ENCODE peak calls at places on chromosomes 6 and 20, in five cellular contexts. O is NCI-H187, Y is left colon, G is kidney epithelial cell, S is COLO829. W is an unnamed sample.

GRCh38 chr20:56731496-56731895 is 102.4 kb downstream of the TFAP2C start:
- DNase-seq in O (no peak), Y (no peak), G (no peak), S (no peak), W (no peak)

GRCh38 chr6:130188207-130188899 is 34.4 kb downstream of the SAMD3 start:
- DNase-seq in O (no peak), Y (no peak), G (no peak), S (no peak), W (no peak)

GRCh38 chr20:51569815-51570741 is 27.6 kb upstream of the NFATC2 start:
- DNase-seq in O (no peak), Y (no peak), G (no peak), S (peak), W (no peak)

GRCh38 chr20:43123180-43123579 is 66.5 kb downstream of the PTPRT start:
- DNase-seq in O (no peak), Y (no peak), G (no peak), S (no peak), W (no peak)

GRCh38 chr20:62381202-62381797 is 5.6 kb upstream of the RPS21 start:
- DNase-seq in O (no peak), Y (no peak), G (no peak), S (no peak), W (no peak)

GRCh38 chr6:16511048-16511660 is 250.1 kb downstream of the ATXN1 start:
- DNase-seq in O (no peak), Y (no peak), G (no peak), S (peak), W (no peak)

GRCh38 chr6:85364354-85364753 is 85.5 kb upstream of the NT5E start:
- DNase-seq in O (no peak), Y (no peak), G (peak), S (no peak), W (no peak)

GRCh38 chr20:19915111-19915798 is 101.9 kb upstream of the NAA20 start:
- DNase-seq in O (no peak), Y (no peak), G (no peak), S (no peak), W (no peak)

GRCh38 chr6:113564401-113565161 is 292.6 kb upstream of the MARCKS start:
- DNase-seq in O (peak), Y (peak), G (no peak), S (no peak), W (peak)

GRCh38 chr6:88443554-88443953 is 277.4 kb upstream of the CNR1 start:
- DNase-seq in O (no peak), Y (no peak), G (no peak), S (no peak), W (no peak)

GRCh38 chr20:20465259-20465658 is 97.4 kb downstream of the INSM1 start:
- DNase-seq in O (no peak), Y (no peak), G (no peak), S (no peak), W (no peak)

GRCh38 chr6:12361042-12361765 is 71.0 kb downstream of the EDN1 start:
- DNase-seq in O (no peak), Y (no peak), G (no peak), S (no peak), W (no peak)

GRCh38 chr6:135938588-135939215 is 87.2 kb downstream of the PDE7B start:
- DNase-seq in O (no peak), Y (no peak), G (no peak), S (peak), W (no peak)

GRCh38 chr6:157761331-157761921 is 61.6 kb upstream of the SNX9 start:
- DNase-seq in O (no peak), Y (no peak), G (peak), S (no peak), W (no peak)

GRCh38 chr20:25005220-25005619 is 12.7 kb upstream of the APMAP start:
- DNase-seq in O (no peak), Y (peak), G (no peak), S (no peak), W (no peak)

GRCh38 chr20:64084209-64085152 is at the start of gene LKAAEAR1:
- DNase-seq in O (no peak), Y (no peak), G (no peak), S (no peak), W (no peak)

GRCh38 chr6:157240059-157240959 is 83.0 kb downstream of the TMEM242 start:
- DNase-seq in O (peak), Y (peak), G (no peak), S (no peak), W (no peak)

GRCh38 chr6:79614326-79615285 is 16.5 kb upstream of the SH3BGRL2 start:
- DNase-seq in O (no peak), Y (no peak), G (no peak), S (no peak), W (no peak)

GRCh38 chr6:17863971-17864754 is 123.3 kb downstream of the KIF13A start:
- DNase-seq in O (no peak), Y (peak), G (peak), S (no peak), W (no peak)

GRCh38 chr6:148177589-148178233 is 164.9 kb upstream of the SASH1 start:
- DNase-seq in O (peak), Y (no peak), G (no peak), S (peak), W (no peak)

GRCh38 chr6:22600059-22600458 is 30.7 kb downstream of the HDGFL1 start:
- DNase-seq in O (no peak), Y (no peak), G (no peak), S (peak), W (no peak)

W was measured in NCI-H1436 treated with DMSO at 0.1 percent for 48 hours.